ENCODE peak calls at places on chromosomes 12 and 14, in four cellular contexts. Y, G, Z and N are unnamed samples.

GRCh38 chr14:42683690-42684089 is 1077.0 kb downstream of the LRFN5 start:
- DNase-seq in Y (no peak), G (no peak), Z (no peak), N (no peak)

GRCh38 chr12:130338794-130339601 is 1.3 kb downstream of the PIWIL1 start:
- DNase-seq in Y (no peak), G (no peak), Z (no peak), N (no peak)

GRCh38 chr14:95104911-95105310 is 52.4 kb downstream of the DICER1 start:
- DNase-seq in Y (no peak), G (no peak), Z (no peak), N (no peak)

GRCh38 chr12:132685400-132685799 is 1.7 kb downstream of the POLE start:
- DNase-seq in Y (no peak), G (no peak), Z (no peak), N (no peak)

GRCh38 chr14:29240046-29240445 is 473.5 kb downstream of the FOXG1 start:
- DNase-seq in Y (no peak), G (no peak), Z (no peak), N (no peak)

GRCh38 chr12:15979096-15980091 is 68.3 kb downstream of the DERA start:
- DNase-seq in Y (peak), G (peak), Z (peak), N (peak)

GRCh38 chr12:56338643-56339422 is at the start of gene IL23A:
- DNase-seq in Y (no peak), G (no peak), Z (no peak), N (peak)

GRCh38 chr12:119229837-119230236 is 51.1 kb downstream of the HSPB8 start:
- DNase-seq in Y (peak), G (peak), Z (peak), N (peak)

GRCh38 chr12:53174881-53175491 is 5.5 kb upstream of the ZNF740 start:
- DNase-seq in Y (no peak), G (peak), Z (peak), N (peak)

GRCh38 chr14:64081174-64081746 is 212.9 kb downstream of the ESR2 start:
- DNase-seq in Y (no peak), G (no peak), Z (no peak), N (no peak)

GRCh38 chr12:27515671-27516070 is 8.3 kb upstream of the PPFIBP1 start:
- DNase-seq in Y (no peak), G (no peak), Z (no peak), N (no peak)

GRCh38 chr12:113333111-113333750 is 1.7 kb downstream of the SLC8B1 start:
- DNase-seq in Y (no peak), G (no peak), Z (no peak), N (no peak)

GRCh38 chr12:7588703-7589329 is 76.9 kb downstream of the APOBEC1 start:
- DNase-seq in Y (peak), G (peak), Z (peak), N (peak)

GRCh38 chr12:103799504-103800251 is 41.4 kb downstream of the NT5DC3 start:
- DNase-seq in Y (no peak), G (no peak), Z (peak), N (no peak)

GRCh38 chr12:103802586-103802886 is 38.5 kb downstream of the NT5DC3 start:
- DNase-seq in Y (no peak), G (no peak), Z (no peak), N (no peak)

GRCh38 chr12:103798586-103798985 is 42.4 kb downstream of the NT5DC3 start:
- DNase-seq in Y (no peak), G (no peak), Z (no peak), N (no peak)

GRCh38 chr12:103801709-103802585 is 39.1 kb downstream of the NT5DC3 start:
- DNase-seq in Y (no peak), G (no peak), Z (peak), N (no peak)

GRCh38 chr12:103800252-103800771 is 40.7 kb downstream of the NT5DC3 start:
- DNase-seq in Y (no peak), G (peak), Z (peak), N (no peak)
- TF ChIP-seq ELF4 in Y (no peak), G (no peak), Z (no peak), N (no peak)

DNA sequence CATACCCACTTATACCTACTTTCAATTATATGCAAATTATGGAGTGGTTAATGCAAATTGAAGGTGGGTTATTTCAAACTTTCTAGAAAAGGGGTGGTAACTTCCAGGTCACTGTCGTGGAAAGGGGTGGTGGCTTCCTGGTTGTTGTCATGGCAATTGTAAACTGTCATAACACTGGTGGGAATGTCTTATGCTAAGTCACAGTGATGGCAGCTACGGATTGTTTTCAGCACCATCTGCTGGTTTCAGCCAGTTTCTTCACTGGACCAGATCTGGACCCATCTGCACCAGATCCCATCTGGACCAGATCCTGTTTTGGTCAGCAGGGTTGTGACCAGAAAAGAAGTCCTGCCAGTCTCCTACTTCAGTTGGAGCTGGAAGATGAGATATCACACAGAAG is 1469.3 kb downstream of the AACS start:
- DNase-seq in Y (no peak), G (no peak), Z (no peak), N (no peak)
- TF ChIP-seq ELF4 in Y (no peak), G (no peak), Z (no peak), N (no peak)

GRCh38 chr14:70981005-70981952 is 74.0 kb downstream of the PCNX1 start:
- DNase-seq in Y (no peak), G (no peak), Z (no peak), N (no peak)
- TF ChIP-seq ELF4 in Y (no peak), G (no peak), Z (no peak), N (no peak)

DNA sequence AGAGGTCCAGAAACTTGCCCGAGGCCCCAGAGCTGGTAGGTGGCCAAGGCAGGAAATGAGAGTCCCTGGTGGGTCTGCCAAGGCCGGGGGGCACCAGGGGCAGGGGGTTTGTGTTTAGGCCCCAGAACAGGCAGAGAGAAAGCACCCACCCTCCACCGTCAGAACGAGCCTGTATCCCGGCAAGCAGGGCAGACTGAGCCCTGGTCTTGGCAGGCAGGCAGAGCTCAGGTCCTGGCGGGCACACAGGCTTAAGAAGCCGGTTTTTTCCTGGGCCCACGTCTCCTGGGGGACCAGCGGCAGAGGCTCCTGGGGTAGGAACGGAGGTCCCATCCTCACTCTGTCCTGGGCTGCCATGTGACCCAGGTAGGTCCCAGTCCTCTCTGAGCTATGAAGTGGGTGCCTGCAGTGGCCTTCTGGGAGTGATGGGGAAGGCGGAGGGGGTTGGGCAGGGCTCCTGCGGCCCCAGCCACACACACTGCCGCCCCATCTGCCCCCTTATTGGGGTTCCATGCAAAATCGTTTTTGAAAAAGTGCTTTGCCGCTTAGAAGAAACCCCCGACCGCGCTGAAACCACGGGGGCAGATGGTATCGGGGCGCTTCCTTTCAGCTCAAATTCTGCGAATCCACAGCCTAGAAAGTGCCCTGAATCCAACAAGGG is 24.2 kb downstream of the SH2B3 start:
- DNase-seq in Y (no peak), G (no peak), Z (no peak), N (no peak)
- TF ChIP-seq ELF4 in Y (no peak), G (no peak), Z (no peak), N (no peak)

GRCh38 chr12:5010130-5010529 is 33.5 kb upstream of the KCNA5 start:
- DNase-seq in Y (no peak), G (no peak), Z (no peak), N (no peak)

GRCh38 chr12:5014269-5014668 is 29.4 kb upstream of the KCNA5 start:
- DNase-seq in Y (no peak), G (no peak), Z (no peak), N (no peak)

GRCh38 chr12:5012337-5012736 is 31.3 kb upstream of the KCNA5 start:
- DNase-seq in Y (no peak), G (no peak), Z (no peak), N (no peak)

GRCh38 chr12:5015711-5016492 is 27.8 kb upstream of the KCNA5 start:
- DNase-seq in Y (no peak), G (no peak), Z (no peak), N (no peak)

DNA sequence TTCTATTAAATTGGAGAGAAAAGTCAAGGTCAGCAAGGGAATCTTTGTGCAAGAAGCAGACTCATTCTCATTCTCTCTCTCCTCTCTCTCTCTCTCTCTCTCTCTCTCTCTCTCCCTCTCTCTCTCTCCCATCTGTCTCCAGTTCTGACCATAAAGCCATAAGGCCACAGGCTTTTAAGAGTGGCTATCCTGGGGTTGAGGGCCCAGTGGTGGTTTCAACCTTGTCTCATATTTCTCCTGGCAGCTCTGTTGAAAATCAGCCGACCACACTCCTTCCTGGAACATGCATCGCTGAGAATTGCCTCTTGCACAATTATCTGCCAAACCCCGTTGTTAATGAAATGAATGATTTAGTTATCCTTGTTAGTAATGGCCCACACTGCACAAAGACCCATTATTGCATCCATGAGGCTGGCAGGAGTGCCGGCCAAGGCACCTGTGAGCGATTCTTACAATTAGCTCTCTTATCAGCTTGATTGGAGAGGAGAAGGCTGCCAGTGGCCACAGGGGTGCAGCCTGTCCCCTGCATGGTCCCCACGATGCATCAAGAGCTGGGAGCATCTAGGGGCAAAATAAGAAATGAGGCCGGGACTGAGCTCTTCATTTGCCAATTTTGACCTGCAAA is 30.4 kb upstream of the KCNA5 start:
- DNase-seq in Y (no peak), G (no peak), Z (no peak), N (no peak)
- TF ChIP-seq ELF4 in Y (no peak), G (no peak), Z (no peak), N (no peak)

DNA sequence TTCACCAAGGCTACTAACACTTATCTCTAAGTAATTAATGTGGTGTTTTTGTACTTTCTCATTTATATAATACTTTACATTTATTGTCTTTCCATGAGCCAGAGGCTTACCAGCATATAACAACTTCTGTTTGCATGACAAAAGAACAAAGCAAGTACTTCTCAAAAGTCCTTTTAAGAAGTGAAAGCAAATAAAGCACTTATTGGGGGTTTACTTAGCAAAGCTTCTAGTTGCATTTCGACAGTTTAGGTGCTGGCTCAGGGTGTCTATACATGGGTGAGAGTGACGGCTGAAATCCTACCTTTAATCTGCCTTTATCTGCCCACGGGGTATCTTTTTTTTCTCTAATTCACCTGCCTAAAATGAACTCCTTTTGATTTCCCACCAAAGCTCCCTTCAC is 21.0 kb upstream of the DCN start:
- DNase-seq in Y (no peak), G (no peak), Z (no peak), N (no peak)
- TF ChIP-seq ELF4 in Y (no peak), G (no peak), Z (no peak), N (no peak)

GRCh38 chr12:12010277-12011031 is 60.3 kb upstream of the BCL2L14 start:
- DNase-seq in Y (no peak), G (no peak), Z (no peak), N (no peak)
- TF ChIP-seq ELF4 in Y (no peak), G (no peak), Z (no peak), N (no peak)